ENCODE peak calls at places on chromosomes 13 and 19, in ten cellular contexts. I is brain microvascular endothelial cell, Y is psoas muscle, C is WTC11, R is transverse colon, K is endothelial cell, E is cardiac fibroblast, D is fibroblast of villous mesenchyme, B is lower lobe of right lung, U is GM12865. J is an unnamed sample.

GRCh38 chr19:39407644-39408391 is 1.2 kb downstream of the ZFP36 start:
- DNase-seq in I (no peak), Y (peak), C (no peak), R (peak), K (no peak), E (peak), D (peak), B (peak), U (peak), J (peak)

GRCh38 chr13:99605417-99606321 is 104.4 kb downstream of the TM9SF2 start:
- DNase-seq in I (no peak), Y (peak), C (peak), R (peak), K (peak), E (peak), D (no peak), B (peak), U (peak), J (peak)

GRCh38 chr13:113063091-113063491 is 42.5 kb upstream of the F7 start:
- DNase-seq in I (no peak), Y (peak), C (no peak), R (no peak), K (no peak), E (no peak), D (no peak), B (peak), U (no peak), J (no peak)

GRCh38 chr13:96900992-96901391 is 93.3 kb downstream of the OXGR1 start:
- DNase-seq in I (no peak), Y (no peak), C (peak), R (no peak), K (no peak), E (no peak), D (no peak), B (no peak), U (no peak), J (no peak)

GRCh38 chr13:79870123-79870522 is 389.2 kb downstream of the NDFIP2 start:
- DNase-seq in I (no peak), Y (no peak), C (no peak), R (no peak), K (no peak), E (peak), D (peak), B (no peak), U (no peak), J (no peak)

GRCh38 chr19:38669532-38669931 is 22.1 kb downstream of the ACTN4 start:
- DNase-seq in I (no peak), Y (peak), C (no peak), R (no peak), K (no peak), E (no peak), D (no peak), B (no peak), U (no peak), J (no peak)

GRCh38 chr13:102402292-102402691 is 444 bp upstream of the FGF14 start:
- DNase-seq in I (no peak), Y (peak), C (peak), R (peak), K (peak), E (no peak), D (peak), B (no peak), U (no peak), J (no peak)

GRCh38 chr13:102309110-102309509 is 92.7 kb downstream of the FGF14 start:
- DNase-seq in I (no peak), Y (no peak), C (no peak), R (no peak), K (no peak), E (no peak), D (no peak), B (peak), U (no peak), J (no peak)

GRCh38 chr13:27565818-27566217 is 54.5 kb downstream of the LNX2 start:
- DNase-seq in I (no peak), Y (no peak), C (no peak), R (no peak), K (no peak), E (no peak), D (no peak), B (no peak), U (no peak), J (no peak)

GRCh38 chr13:29516880-29517279 is 78.6 kb downstream of the SLC7A1 start:
- DNase-seq in I (no peak), Y (no peak), C (no peak), R (no peak), K (no peak), E (no peak), D (no peak), B (no peak), U (no peak), J (no peak)

DNA sequence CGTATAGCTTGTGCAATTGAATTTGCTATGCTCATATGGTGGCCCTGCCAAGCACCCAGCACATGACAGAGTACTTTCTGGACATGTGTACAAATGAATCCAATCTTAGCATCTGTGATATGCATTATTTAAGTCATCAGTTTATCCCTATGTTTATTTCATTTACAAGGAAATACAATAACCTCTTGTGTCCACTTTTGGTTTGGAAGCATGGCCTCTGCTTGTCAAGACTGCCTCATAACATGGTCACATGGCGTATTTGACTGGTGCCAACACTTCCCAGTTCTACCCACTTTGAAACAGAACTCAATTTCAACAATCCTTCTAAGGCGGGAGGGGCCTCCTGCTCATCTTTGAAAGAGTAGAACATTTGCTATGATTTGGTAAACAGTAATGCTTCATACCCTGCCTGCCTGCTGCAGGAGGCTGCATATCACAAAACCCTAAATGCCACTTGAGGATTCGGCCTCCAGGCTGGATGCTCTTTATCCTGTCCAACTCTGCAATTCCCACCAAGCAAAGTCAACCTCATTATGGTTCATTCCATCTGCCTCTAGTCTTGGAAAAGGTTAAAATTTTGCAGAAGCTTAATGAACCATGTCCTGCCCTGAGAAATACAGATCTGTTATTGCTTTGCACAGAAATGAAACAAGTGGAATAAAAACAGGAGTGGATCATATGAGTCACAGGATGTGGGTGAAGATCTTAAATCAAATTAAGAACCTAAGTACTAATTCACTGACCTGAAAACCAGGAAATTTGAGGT is 151.3 kb downstream of the CYSLTR2 start:
- DNase-seq in I (no peak), Y (no peak), C (no peak), R (no peak), K (no peak), E (no peak), D (peak), B (no peak), U (no peak), J (no peak)
- TF ChIP-seq CTCF in I (no peak), Y (no peak), C (no peak), R (no peak), K (no peak), E (no peak), D (no peak), B (no peak), U (no peak), J (no peak)

GRCh38 chr19:11495885-11496284 is 9.8 kb downstream of the ZNF653 start:
- DNase-seq in I (no peak), Y (no peak), C (no peak), R (no peak), K (no peak), E (no peak), D (no peak), B (no peak), U (no peak), J (no peak)

GRCh38 chr19:11499327-11499726 is 6.3 kb downstream of the ZNF653 start:
- DNase-seq in I (no peak), Y (no peak), C (no peak), R (no peak), K (no peak), E (no peak), D (no peak), B (no peak), U (no peak), J (no peak)

GRCh38 chr19:11495481-11495880 is 10.2 kb downstream of the ZNF653 start:
- DNase-seq in I (no peak), Y (no peak), C (no peak), R (no peak), K (no peak), E (no peak), D (no peak), B (no peak), U (no peak), J (no peak)

GRCh38 chr19:11494634-11495285 is 10.9 kb downstream of the ZNF653 start:
- DNase-seq in I (no peak), Y (no peak), C (no peak), R (no peak), K (no peak), E (no peak), D (no peak), B (no peak), U (no peak), J (no peak)

GRCh38 chr19:11496391-11497163 is 9.1 kb downstream of the ZNF653 start:
- DNase-seq in I (peak), Y (peak), C (peak), R (peak), K (peak), E (peak), D (peak), B (peak), U (peak), J (peak)
- TF ChIP-seq CTCF in I (peak), Y (peak), C (peak), R (peak), K (peak), E (peak), D (peak), B (peak), U (peak), J (no peak)

GRCh38 chr19:947707-948533 is 22.1 kb downstream of the ARID3A start:
- DNase-seq in I (no peak), Y (peak), C (no peak), R (peak), K (no peak), E (no peak), D (no peak), B (peak), U (peak), J (peak)
- TF ChIP-seq CTCF in I (no peak), Y (no peak), C (no peak), R (no peak), K (no peak), E (no peak), D (no peak), B (no peak), U (no peak), J (no peak)

GRCh38 chr13:109610517-109610916 is 175.9 kb downstream of the IRS2 start:
- DNase-seq in I (no peak), Y (peak), C (peak), R (peak), K (peak), E (peak), D (peak), B (peak), U (peak), J (no peak)
- TF ChIP-seq CTCF in I (peak), Y (peak), C (no peak), R (peak), K (no peak), E (peak), D (peak), B (peak), U (peak), J (no peak)

GRCh38 chr13:33119022-33119735 is 103.0 kb downstream of the KL start:
- DNase-seq in I (no peak), Y (no peak), C (no peak), R (no peak), K (no peak), E (no peak), D (peak), B (no peak), U (no peak), J (no peak)
- TF ChIP-seq CTCF in I (no peak), Y (no peak), C (no peak), R (no peak), K (no peak), E (no peak), D (no peak), B (no peak), U (no peak), J (no peak)

GRCh38 chr13:50274181-50274580 is 258.9 kb downstream of the KCNRG start:
- DNase-seq in I (no peak), Y (no peak), C (no peak), R (no peak), K (no peak), E (no peak), D (no peak), B (no peak), U (no peak), J (no peak)

GRCh38 chr13:50267917-50268316 is 252.7 kb downstream of the KCNRG start:
- DNase-seq in I (no peak), Y (no peak), C (no peak), R (no peak), K (no peak), E (no peak), D (no peak), B (no peak), U (no peak), J (no peak)

GRCh38 chr13:50268500-50268899 is 253.3 kb downstream of the KCNRG start:
- DNase-seq in I (no peak), Y (no peak), C (no peak), R (no peak), K (no peak), E (peak), D (no peak), B (no peak), U (no peak), J (no peak)
- TF ChIP-seq CTCF in I (no peak), Y (no peak), C (no peak), R (no peak), K (no peak), E (peak), D (no peak), B (no peak), U (no peak), J (no peak)

DNA sequence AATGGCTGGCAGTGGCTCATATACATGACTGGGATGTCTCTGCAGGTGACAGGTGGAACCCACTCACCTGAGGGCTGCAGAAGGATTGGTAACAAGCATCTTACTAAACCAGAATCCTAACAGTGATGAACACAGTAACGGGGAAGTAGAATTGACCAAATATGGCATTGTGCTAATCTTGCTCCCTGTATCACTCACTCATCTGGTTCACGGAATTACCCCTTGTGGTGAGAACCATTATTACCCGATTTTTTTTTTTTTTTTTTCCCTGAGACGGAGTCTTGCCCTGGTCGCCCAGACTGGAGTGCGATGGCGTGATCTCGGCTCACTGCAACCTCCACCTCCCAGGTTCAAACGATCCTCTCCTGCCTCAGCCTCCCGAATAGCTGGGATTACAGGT is 69.5 kb downstream of the PTPRS start:
- DNase-seq in I (no peak), Y (no peak), C (no peak), R (no peak), K (no peak), E (no peak), D (no peak), B (no peak), U (peak), J (no peak)
- TF ChIP-seq CTCF in I (peak), Y (no peak), C (peak), R (no peak), K (peak), E (peak), D (peak), B (no peak), U (peak), J (no peak)

DNA sequence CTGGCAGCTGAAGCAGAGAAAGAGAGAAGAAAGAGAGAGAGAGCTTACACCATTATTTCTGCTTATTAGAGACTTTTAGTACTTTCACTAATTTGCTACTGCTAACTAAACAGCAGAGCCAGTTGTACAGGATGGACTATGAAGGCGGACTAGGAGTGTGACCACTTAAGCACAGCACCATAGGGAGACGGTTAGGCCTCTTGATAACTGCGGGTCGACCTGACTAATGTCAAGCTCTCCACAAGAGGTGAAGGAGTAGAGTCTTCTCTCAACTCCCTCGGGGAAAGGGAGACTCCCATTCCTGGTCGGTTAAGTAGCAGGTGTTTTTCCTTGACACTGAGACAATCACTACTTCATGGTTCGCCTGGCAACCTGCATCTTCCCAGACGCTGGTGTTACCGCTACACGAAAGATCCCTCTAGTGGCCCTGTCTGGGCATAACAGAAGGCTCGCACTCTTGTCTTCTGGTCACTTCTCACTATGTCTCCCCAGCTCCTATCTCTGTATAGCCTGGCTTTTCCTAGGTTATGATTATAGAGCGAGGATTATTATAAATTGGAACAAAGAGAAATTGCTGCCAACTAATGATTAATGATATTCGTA is 5.3 kb upstream of the PSG7 start:
- DNase-seq in I (no peak), Y (no peak), C (peak), R (no peak), K (peak), E (peak), D (peak), B (no peak), U (peak), J (no peak)
- TF ChIP-seq CTCF in I (peak), Y (no peak), C (peak), R (no peak), K (peak), E (peak), D (peak), B (no peak), U (peak), J (no peak)

GRCh38 chr19:47155141-47155540 is 24.5 kb downstream of the SAE1 start:
- DNase-seq in I (no peak), Y (no peak), C (no peak), R (peak), K (no peak), E (peak), D (peak), B (no peak), U (no peak), J (no peak)

GRCh38 chr19:47158879-47159509 is 28.4 kb downstream of the SAE1 start:
- DNase-seq in I (peak), Y (no peak), C (no peak), R (no peak), K (no peak), E (peak), D (peak), B (no peak), U (no peak), J (no peak)

GRCh38 chr19:47158367-47158791 is 27.7 kb downstream of the SAE1 start:
- DNase-seq in I (no peak), Y (no peak), C (no peak), R (peak), K (peak), E (peak), D (no peak), B (no peak), U (no peak), J (no peak)

GRCh38 chr19:47156861-47157454 is 26.3 kb downstream of the SAE1 start:
- DNase-seq in I (no peak), Y (no peak), C (no peak), R (no peak), K (no peak), E (peak), D (peak), B (no peak), U (peak), J (no peak)

DNA sequence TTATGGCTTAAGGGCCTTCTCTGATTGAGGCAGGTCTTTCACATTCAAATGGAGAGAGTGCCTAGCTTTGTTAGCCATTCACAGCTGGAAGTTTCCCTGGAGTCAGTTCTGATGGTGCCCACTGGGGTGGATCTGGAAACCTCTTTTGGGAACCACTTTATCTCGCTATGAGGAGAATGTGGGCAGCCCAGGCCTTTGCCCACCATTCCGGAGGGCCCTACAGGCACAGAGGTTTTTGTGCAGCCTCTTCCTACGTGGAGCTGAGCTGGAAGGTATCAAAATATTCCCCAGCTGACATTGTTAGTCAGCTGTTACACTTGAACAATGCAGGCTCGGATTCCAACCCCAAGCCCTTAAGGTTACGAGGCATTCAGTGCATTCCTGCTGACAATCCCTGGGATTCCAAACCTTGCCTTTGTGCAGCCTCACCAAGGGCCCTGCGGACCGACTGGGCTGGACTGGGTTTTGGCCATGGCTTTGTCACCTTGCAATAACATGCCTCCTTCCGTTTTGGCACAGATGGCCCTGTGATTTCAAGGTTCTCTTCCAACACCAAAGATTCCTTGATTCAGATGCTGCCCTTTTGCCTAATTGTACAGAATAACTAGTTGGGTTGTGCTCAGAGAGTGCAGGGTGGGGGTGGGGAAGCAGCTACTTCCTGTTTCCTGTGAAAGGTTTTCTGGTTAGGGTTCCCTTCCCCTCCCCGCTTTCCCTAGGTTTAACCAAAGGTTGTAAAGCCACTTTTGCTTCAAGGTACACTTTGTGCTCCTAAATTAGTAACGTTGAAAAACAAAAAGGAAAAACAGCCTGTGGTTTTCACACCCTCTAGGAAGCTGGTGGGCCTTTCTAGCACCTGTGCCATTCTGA is 27.1 kb downstream of the SAE1 start:
- DNase-seq in I (peak), Y (no peak), C (peak), R (peak), K (peak), E (peak), D (peak), B (no peak), U (peak), J (no peak)
- TF ChIP-seq CTCF in I (peak), Y (peak), C (no peak), R (peak), K (no peak), E (peak), D (no peak), B (no peak), U (no peak), J (no peak)

DNA sequence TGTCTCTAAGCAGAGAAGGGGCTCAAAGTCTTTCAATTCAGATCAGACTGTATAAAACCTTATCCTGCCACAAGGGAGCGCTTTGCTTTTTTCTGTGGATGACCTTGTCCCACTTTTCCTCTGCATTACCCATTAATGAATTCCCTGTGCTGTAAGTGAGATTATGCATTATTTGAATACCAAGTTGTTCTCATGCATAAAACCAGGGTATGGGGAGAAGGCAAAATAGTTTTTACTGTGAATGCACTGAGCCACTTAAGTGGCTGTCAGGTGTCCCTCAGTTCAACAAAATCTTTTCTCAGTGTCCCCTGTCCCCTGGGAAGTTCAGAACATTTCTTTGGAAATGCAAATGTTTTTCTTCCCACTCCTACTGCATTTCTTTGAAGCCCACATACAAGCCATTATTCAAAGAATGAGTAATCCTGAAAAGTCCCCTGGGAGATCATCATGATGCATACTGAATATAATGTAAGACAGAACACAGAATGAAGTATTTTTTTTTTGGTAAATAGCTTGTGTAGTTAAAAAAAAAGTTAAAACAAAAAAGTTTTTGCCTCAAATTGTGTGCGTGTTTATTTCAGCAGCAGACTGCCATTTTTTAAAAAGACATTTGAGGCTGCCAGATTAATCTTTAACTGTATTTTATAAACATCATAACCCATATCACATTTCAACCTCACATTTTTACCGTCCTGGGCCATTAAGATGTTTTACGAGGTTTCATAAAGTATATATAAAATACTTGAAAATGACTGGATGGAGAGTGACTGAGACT is 506.7 kb upstream of the PCDH9 start:
- DNase-seq in I (peak), Y (no peak), C (peak), R (no peak), K (peak), E (peak), D (peak), B (no peak), U (peak), J (no peak)
- TF ChIP-seq CTCF in I (peak), Y (no peak), C (no peak), R (no peak), K (peak), E (no peak), D (no peak), B (no peak), U (peak), J (no peak)

J was measured in activated B cell treated with CpG ODN at 0.5 μM for 24 hours.